ENCODE peak calls at places on chromosome 10, in six cellular contexts. Z, B, Y, E, J and Q are unnamed samples.

GRCh38 chr10:132945125-132945893 is 2.9 kb upstream of the CFAP46 start:
- DNase-seq in Z (no peak), B (no peak), Y (no peak), E (no peak), J (no peak), Q (no peak)

GRCh38 chr10:117139581-117140524 is 1.8 kb upstream of the VAX1 start:
- DNase-seq in Z (no peak), B (no peak), Y (no peak), E (no peak), J (no peak), Q (no peak)

GRCh38 chr10:33521062-33521461 is 186.6 kb upstream of the NRP1 start:
- DNase-seq in Z (no peak), B (no peak), Y (peak; percentile 24), E (no peak), J (no peak), Q (no peak)

GRCh38 chr10:4806534-4806933 is 19.5 kb upstream of the AKR1E2 start:
- DNase-seq in Z (no peak), B (no peak), Y (no peak), E (no peak), J (no peak), Q (no peak)

GRCh38 chr10:70445718-70446485 is 4.4 kb upstream of the NODAL start:
- DNase-seq in Z (no peak), B (peak; percentile 37), Y (peak; percentile 33), E (peak; percentile 55), J (no peak), Q (no peak)

GRCh38 chr10:816958-817357 is 114.5 kb downstream of the LARP4B start:
- DNase-seq in Z (no peak), B (no peak), Y (no peak), E (no peak), J (no peak), Q (no peak)

GRCh38 chr10:43410345-43410744 is 1.4 kb upstream of the HNRNPF start:
- DNase-seq in Z (no peak), B (no peak), Y (no peak), E (no peak), J (no peak), Q (no peak)

GRCh38 chr10:90788987-90789386 is 68.9 kb downstream of the HTR7 start:
- DNase-seq in Z (no peak), B (no peak), Y (no peak), E (no peak), J (no peak), Q (no peak)

GRCh38 chr10:86438091-86438749 is 71.6 kb upstream of the GRID1 start:
- DNase-seq in Z (no peak), B (no peak), Y (no peak), E (no peak), J (no peak), Q (no peak)

GRCh38 chr10:14549496-14549895 is 218.8 kb upstream of the FRMD4A start:
- DNase-seq in Z (no peak), B (no peak), Y (no peak), E (no peak), J (no peak), Q (no peak)

GRCh38 chr10:73814896-73815718 is 3.7 kb upstream of the NDST2 start:
- DNase-seq in Z (no peak), B (peak; percentile 12), Y (no peak), E (no peak), J (no peak), Q (peak; percentile 35)

GRCh38 chr10:114151486-114151885 is 22.5 kb downstream of the CCDC186 start:
- DNase-seq in Z (no peak), B (peak; percentile 80), Y (peak; percentile 78), E (no peak), J (no peak), Q (peak; percentile 87)

GRCh38 chr10:133127291-133128125 is 32.5 kb upstream of the KNDC1 start:
- DNase-seq in Z (peak; percentile 57), B (no peak), Y (no peak), E (no peak), J (no peak), Q (no peak)

GRCh38 chr10:46291817-46292572 is 5.2 kb downstream of the ANTXRL start:
- DNase-seq in Z (peak; percentile 12), B (no peak), Y (no peak), E (no peak), J (no peak), Q (peak; percentile 19)

GRCh38 chr10:59606551-59606961 is 103.1 kb downstream of the SLC16A9 start:
- DNase-seq in Z (no peak), B (peak; percentile 45), Y (peak; percentile 5), E (no peak), J (no peak), Q (peak; percentile 79)

GRCh38 chr10:10942441-10942840 is 75.2 kb upstream of the CELF2 start:
- DNase-seq in Z (no peak), B (no peak), Y (peak; percentile 34), E (no peak), J (no peak), Q (no peak)

GRCh38 chr10:17025444-17026295 is 103.9 kb downstream of the CUBN start:
- DNase-seq in Z (no peak), B (peak; percentile 97), Y (peak; percentile 99), E (no peak), J (peak; percentile 90), Q (peak; percentile 64)

GRCh38 chr10:131452926-131453771 is 141.6 kb upstream of the TCERG1L start:
- DNase-seq in Z (peak; percentile 41), B (no peak), Y (no peak), E (no peak), J (peak; percentile 65), Q (no peak)

GRCh38 chr10:119197921-119198320 is 9.4 kb upstream of the GRK5 start:
- DNase-seq in Z (no peak), B (peak; percentile 57), Y (peak; percentile 79), E (no peak), J (no peak), Q (peak; percentile 71)

GRCh38 chr10:93701903-93702277 is 502 bp downstream of the FRA10AC1 start:
- DNase-seq in Z (no peak), B (peak; percentile 60), Y (peak; percentile 12), E (no peak), J (no peak), Q (peak; percentile 51)

GRCh38 chr10:74107391-74107790 is 43.2 kb downstream of the AP3M1 start:
- DNase-seq in Z (no peak), B (no peak), Y (no peak), E (no peak), J (no peak), Q (no peak)

GRCh38 chr10:54958844-54959243 is 157.8 kb upstream of the PCDH15 start:
- DNase-seq in Z (no peak), B (no peak), Y (no peak), E (no peak), J (no peak), Q (no peak)

GRCh38 chr10:121900443-121901174 is 27.2 kb downstream of the ATE1 start:
- DNase-seq in Z (no peak), B (peak; percentile 83), Y (peak; percentile 57), E (no peak), J (no peak), Q (peak; percentile 69)

GRCh38 chr10:71426058-71426605 is 29.4 kb downstream of the CDH23 start:
- DNase-seq in Z (no peak), B (no peak), Y (no peak), E (no peak), J (no peak), Q (no peak)

GRCh38 chr10:86411281-86411841 is 44.8 kb upstream of the GRID1 start:
- DNase-seq in Z (no peak), B (peak; percentile 87), Y (peak; percentile 67), E (peak; percentile 28), J (no peak), Q (no peak)

DNA sequence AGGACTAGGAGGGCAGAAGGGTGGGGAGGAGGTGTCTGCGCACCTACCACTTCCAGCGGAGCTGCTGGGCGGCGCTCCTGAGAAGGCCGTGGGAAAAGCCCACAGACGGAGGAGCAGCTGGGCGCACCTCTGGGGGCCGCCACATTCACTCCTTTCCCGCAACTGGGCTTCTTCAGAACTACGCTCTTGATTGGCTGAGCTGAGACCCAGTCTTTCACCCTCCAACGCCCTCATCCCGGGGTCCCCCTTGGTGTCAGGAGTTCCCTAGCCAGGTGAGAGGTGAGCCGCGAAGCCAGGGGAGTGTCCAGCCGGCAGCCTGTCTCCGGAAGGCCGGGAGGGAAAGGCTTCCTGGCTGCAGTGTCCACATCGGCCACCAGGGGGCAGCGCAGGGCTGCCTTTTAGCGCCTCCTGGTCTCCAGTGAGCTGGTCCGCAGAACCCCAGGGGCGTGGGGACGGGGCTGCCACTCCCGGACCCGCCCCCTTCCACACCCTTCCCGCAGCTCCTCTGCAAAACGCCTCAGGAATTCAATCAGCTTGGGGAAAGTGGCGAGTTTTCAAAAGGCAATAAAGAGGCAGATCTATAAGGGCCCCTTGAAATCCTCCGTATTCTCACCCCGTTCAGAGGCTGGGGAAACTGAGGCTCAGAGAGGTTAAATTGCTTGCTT is 98.8 kb downstream of the CHST15 start:
- DNase-seq in Z (peak; percentile 97), B (peak; percentile 77), Y (peak; percentile 86), E (peak; percentile 90), J (peak; percentile 89), Q (peak; percentile 89)
- TF ChIP-seq CTCF in Z (peak; percentile 100), B (peak; percentile 87), Y (peak; percentile 94), E (peak; percentile 99), J (peak; percentile 93), Q (peak; percentile 96)

DNA sequence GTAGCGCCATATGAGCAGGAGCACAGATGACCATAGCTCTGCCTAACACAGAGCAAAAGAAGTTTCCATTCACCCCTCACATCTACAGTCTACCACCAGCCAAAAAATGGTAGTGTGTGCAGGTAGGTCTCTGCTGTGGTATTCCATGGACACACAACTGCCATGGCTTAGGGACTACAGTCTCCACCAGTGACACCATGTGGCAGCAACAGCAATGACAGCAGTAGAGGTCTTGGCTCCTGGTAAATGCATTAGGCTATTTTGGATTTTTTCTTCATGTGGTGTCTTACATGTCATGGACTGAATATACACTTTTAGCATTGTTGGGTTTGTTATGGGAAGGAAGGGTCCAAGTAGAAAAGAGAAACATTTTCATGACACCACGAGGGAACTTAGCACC is 70.1 kb upstream of the CABCOCO1 start:
- DNase-seq in Z (peak; percentile 18), B (peak; percentile 28), Y (no peak), E (no peak), J (no peak), Q (peak; percentile 51)
- TF ChIP-seq CTCF in Z (peak; percentile 49), B (peak; percentile 36), Y (peak; percentile 33), E (no peak), J (no peak), Q (peak; percentile 31)

DNA sequence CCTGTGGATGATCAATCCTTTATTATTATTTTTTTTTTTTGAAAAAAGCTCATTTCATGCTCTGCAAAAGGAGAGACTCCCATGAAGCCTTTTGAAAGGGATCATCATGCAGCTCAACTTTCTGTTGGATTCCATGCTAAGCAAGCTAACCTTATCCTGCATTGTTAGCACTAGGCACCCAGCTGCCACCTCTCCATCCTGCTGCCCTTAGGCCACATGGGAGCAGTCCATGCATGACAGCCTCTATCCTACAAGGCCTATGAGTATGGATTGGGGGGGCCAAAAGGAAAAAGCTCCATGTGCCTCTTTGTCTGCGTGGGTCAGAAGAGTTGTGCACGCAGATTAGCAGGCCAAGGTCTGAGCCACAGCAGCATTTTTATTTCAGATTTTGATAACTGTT is 19.2 kb downstream of the SMNDC1 start:
- DNase-seq in Z (peak; percentile 47), B (no peak), Y (no peak), E (no peak), J (no peak), Q (no peak)
- TF ChIP-seq CTCF in Z (no peak), B (no peak), Y (no peak), E (no peak), J (no peak), Q (no peak)

DNA sequence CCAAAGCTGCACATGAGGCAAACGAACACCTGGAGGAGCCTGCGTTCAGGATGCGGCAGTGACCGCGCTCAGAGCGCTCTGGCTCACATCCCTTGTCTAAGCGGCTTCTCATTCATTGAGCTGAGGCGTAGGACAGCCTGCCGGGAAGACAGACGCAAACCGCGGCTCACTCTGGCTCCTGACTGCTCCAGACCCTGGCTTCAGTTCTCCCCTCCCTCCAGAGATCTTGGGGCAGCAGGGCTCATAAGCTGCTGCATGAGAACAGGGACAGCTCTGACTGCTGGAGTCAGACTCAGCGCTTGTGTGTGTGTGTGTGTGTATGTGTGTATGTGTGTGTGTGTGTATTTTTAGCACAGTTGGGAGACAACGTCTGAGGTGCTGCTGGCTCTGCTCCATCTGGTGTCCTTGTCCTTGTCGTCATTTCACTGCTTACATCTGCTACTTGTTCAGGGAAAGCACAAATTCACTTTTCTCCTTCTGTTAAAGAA is 15.8 kb upstream of the LYZL2 start:
- DNase-seq in Z (peak; percentile 51), B (peak; percentile 53), Y (peak; percentile 23), E (no peak), J (no peak), Q (no peak)
- TF ChIP-seq CTCF in Z (no peak), B (no peak), Y (no peak), E (no peak), J (no peak), Q (no peak)